ENCODE peak calls at places on chromosomes 16 and 17, in four cellular contexts. M, P, R and V are unnamed samples.

GRCh38 chr16:80938035-80938927 is 68.4 kb downstream of the CMC2 start:
- DNase-seq in R (peak; percentile 50), P (peak; percentile 90), M (peak; percentile 70), V (peak; percentile 91)

GRCh38 chr16:50548659-50549560 is 714 bp downstream of the NKD1 start:
- DNase-seq in M (peak; percentile 32), P (no peak), R (no peak), V (no peak)

GRCh38 chr17:38464723-38465419 is 36.6 kb downstream of the ARHGAP23 start:
- DNase-seq in M (peak; percentile 21), P (peak; percentile 91), R (peak; percentile 81), V (peak; percentile 83)

GRCh38 chr16:4917117-4917516 is 19.8 kb downstream of the PPL start:
- DNase-seq in R (no peak), P (no peak), M (no peak), V (no peak)

GRCh38 chr16:51359141-51359960 is 208.3 kb upstream of the SALL1 start:
- DNase-seq in R (no peak), P (peak; percentile 82), M (peak; percentile 68), V (peak; percentile 3)

GRCh38 chr17:44044092-44044491 is 22.4 kb downstream of the LSM12 start:
- DNase-seq in R (no peak), P (no peak), M (no peak), V (no peak)

GRCh38 chr17:82424001-82424862 is 5.8 kb upstream of the OGFOD3 start:
- DNase-seq in P (no peak), M (peak; percentile 86), R (peak; percentile 60), V (no peak)

GRCh38 chr17:44417553-44417952 is 28.1 kb upstream of the ITGA2B start:
- DNase-seq in P (no peak), R (peak; percentile 47), M (no peak), V (peak; percentile 68)

GRCh38 chr17:38430316-38430715 is 2.1 kb downstream of the ARHGAP23 start:
- DNase-seq in R (no peak), M (no peak), P (no peak), V (no peak)

GRCh38 chr17:20046629-20047028 is 37.5 kb downstream of the SPECC1 start:
- DNase-seq in P (no peak), R (no peak), M (peak; percentile 34), V (no peak)

GRCh38 chr16:46918400-46918799 is 34.2 kb downstream of the GPT2 start:
- DNase-seq in M (no peak), P (no peak), R (no peak), V (no peak)

GRCh38 chr16:49596119-49596518 is 222.5 kb downstream of the C16orf78 start:
- DNase-seq in M (no peak), R (no peak), P (peak; percentile 59), V (no peak)

GRCh38 chr16:19140392-19140791 is 26.6 kb downstream of the ITPRIPL2 start:
- DNase-seq in P (no peak), R (no peak), M (no peak), V (no peak)

GRCh38 chr17:1056761-1057160 is 59.8 kb downstream of the TIMM22 start:
- DNase-seq in R (no peak), M (no peak), P (no peak), V (no peak)

GRCh38 chr16:22372882-22373661 is 1.3 kb downstream of the CDR2 start:
- DNase-seq in P (no peak), M (no peak), R (no peak), V (no peak)

GRCh38 chr17:80844418-80844990 is 147.1 kb upstream of the CHMP6 start:
- DNase-seq in R (no peak), M (no peak), P (no peak), V (no peak)

GRCh38 chr17:67442787-67443624 is 65.9 kb downstream of the PITPNC1 start:
- DNase-seq in P (peak; percentile 58), M (peak; percentile 24), R (no peak), V (no peak)

GRCh38 chr16:55480228-55480655 is 1.2 kb downstream of the MMP2 start:
- DNase-seq in M (peak; percentile 64), P (peak; percentile 84), R (no peak), V (peak; percentile 84)

GRCh38 chr16:30585022-30585399 is 486 bp downstream of the ZNF785 start:
- DNase-seq in R (no peak), P (no peak), M (peak; percentile 70), V (no peak)

GRCh38 chr17:78250891-78251772 is 19.7 kb downstream of the TMEM235 start:
- DNase-seq in R (peak; percentile 90), M (peak; percentile 93), P (peak; percentile 90), V (peak; percentile 54)

GRCh38 chr17:68533887-68534700 is 21.9 kb downstream of the PRKAR1A start:
- DNase-seq in P (no peak), M (peak; percentile 52), R (peak; percentile 39), V (no peak)
- TF ChIP-seq CTCF in P (peak; percentile 56), M (no peak), R (peak; percentile 49), V (peak; percentile 57)

GRCh38 chr16:2034695-2035430 is 8.2 kb downstream of the NHERF2 start:
- DNase-seq in M (no peak), P (no peak), R (no peak), V (no peak)
- H3K4me3 ChIP-seq in M (no peak overlapping the region), P (no peak overlapping the region), R (peak overlapping the region; percentile 3), V (no peak overlapping the region)

GRCh38 chr17:8710766-8711165 is 33.9 kb downstream of the CCDC42 start:
- DNase-seq in R (no peak), M (no peak), P (no peak), V (no peak)

GRCh38 chr17:8707232-8707590 is 37.4 kb downstream of the CCDC42 start:
- DNase-seq in R (no peak), M (no peak), P (no peak), V (no peak)

GRCh38 chr17:8711291-8711690 is 33.3 kb downstream of the CCDC42 start:
- DNase-seq in P (no peak), R (no peak), M (no peak), V (no peak)

GRCh38 chr17:8707591-8708453 is 36.8 kb downstream of the CCDC42 start:
- DNase-seq in P (peak; percentile 64), M (no peak), R (no peak), V (no peak)

GRCh38 chr17:8709006-8709405 is 35.6 kb downstream of the CCDC42 start:
- DNase-seq in R (no peak), P (no peak), M (no peak), V (no peak)
- H3K27ac ChIP-seq in R (no peak overlapping the region), P (no peak overlapping the region), M (no peak overlapping the region), V (no peak overlapping the region)

DNA sequence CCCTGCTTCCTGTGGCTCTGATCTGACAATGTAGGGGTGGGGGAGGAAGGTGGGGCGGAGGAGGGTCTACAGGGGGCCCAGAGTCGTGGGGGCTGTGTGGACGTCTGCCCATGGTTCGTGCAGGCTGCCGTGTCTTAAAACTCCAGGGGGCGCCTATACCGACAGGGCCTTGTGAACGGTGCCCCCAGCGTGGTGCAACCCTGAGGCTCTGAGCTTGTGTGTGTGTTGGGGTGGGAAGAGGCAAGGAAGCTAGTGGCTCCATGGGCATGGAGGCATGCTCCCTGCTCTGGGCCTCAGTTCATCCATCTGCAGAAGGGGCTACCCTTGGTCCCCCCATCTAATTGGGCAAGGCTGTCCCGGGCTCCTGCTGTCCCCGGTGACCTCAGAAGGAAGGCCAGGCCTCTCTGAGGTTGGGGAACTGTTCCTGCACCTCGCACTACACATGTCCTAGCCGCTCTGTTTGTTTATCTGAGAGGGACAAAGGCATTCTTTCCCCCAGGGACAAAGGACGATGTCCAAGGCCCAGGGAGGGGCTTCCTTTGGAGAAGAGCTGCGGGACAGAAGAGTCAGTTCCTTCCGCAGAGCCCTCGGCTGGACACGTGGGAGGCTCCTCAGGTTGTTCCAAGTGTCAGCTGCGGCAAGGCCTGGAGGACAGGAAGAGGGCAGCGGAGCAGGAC is 13.5 kb downstream of the CA4 start:
- DNase-seq in P (no peak), R (no peak), M (no peak), V (no peak)
- TF ChIP-seq CTCF in P (no peak), R (peak; percentile 13), M (peak; percentile 62), V (no peak)

DNA sequence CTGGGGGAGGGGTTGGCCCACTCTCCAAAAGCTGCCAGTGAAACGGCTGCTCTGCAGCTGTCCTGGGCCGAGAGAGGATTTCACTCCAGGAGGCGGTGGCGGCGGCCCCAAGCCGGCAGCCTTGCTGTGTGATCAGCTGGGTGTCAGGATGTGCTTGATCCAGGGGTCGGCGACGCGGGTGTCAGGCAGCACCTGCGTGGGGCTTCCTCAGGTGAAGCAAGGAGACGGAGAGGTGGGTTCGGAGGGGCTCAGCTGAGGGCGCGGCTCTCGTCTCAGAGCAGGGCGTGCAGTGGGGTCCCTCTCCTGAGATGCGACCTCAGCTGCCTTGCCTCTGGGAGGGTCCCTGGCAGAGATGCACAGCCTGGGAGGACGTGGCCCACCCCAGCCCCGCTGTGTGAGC is 6.9 kb downstream of the CBFA2T3 start:
- DNase-seq in M (no peak), R (no peak), P (no peak), V (no peak)
- H3K4me3 ChIP-seq in M (no peak overlapping the region), R (no peak overlapping the region), P (no peak overlapping the region), V (no peak overlapping the region)

GRCh38 chr17:47844814-47845453 is 3.9 kb upstream of the SCRN2 start:
- DNase-seq in P (no peak), M (peak; percentile 57), R (no peak), V (no peak)
- H3K27ac ChIP-seq in P (no peak overlapping the region), M (no peak overlapping the region), R (no peak overlapping the region), V (no peak overlapping the region)

DNA sequence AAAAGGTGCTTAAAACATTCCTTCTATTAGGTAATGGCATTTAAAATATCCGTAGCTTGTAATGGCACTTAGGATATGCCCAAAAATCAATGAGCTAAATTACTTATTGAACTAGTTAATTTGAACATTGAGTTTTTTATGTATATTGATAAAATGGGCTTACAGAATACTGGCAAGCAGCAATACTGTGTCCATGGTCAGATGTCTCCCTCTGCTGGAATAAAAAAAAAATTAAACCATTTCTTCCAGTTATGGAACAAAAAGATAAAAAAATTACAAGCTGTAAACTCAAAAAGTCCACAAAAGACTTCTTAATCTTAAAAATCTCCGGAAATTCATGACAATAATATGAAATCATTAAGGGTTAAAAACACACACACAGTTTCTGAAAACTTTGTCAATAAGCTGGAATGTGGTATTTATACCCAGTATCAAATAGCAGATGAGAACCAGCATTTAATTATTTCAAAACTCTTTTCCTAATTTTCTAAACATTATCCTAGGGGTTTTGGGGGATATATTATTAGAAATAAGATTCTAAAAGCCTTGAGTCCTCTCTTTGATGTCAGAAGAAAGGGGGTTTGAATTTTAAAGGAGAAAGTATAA is 21.5 kb upstream of the PSMD7 start:
- DNase-seq in M (peak; percentile 19), P (no peak), R (peak; percentile 44), V (no peak)
- TF ChIP-seq CTCF in M (peak; percentile 54), P (peak; percentile 55), R (peak; percentile 75), V (peak; percentile 63)

GRCh38 chr17:31320231-31320630 is 1.2 kb downstream of the EVI2A start:
- DNase-seq in M (no peak), P (no peak), R (no peak), V (no peak)
- H3K4me3 ChIP-seq in M (no peak overlapping the region), P (peak overlapping the region; percentile 17), R (no peak overlapping the region), V (no peak overlapping the region)

DNA sequence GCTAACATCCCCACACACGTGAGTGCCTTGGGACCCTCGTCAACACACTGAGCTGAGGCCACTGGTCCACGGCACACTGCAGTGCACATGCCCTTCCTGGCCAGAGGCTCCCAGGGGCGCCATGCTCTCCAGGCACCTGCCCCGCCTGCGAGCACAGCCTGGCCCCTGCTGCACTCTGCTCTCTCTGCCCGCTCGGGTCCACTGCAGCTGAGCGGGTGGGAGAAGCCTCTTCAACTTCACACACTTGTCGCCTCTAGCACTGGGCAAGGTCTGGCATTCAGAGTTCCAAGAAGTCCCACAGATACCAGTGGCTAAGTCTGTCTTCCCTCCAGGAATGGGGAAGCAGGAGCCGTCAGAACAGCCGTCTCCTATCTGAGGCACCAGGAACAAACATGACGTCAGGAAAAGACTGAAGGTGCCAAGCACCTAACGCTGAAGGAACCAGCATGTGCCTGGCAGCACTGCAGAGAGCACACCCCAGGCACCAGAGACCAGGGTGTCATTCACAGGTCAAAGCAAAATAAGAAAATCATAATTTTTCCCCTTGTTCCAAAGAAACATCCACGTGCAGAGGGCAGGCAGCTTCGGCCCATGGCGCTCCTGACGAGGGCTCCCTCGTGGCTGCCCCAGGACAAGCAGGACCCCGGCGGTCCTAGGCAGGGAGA is 82.9 kb downstream of the ZNF778 start:
- DNase-seq in M (no peak), R (peak; percentile 44), P (peak; percentile 88), V (peak; percentile 27)
- H3K27ac ChIP-seq in M (no peak overlapping the region), R (peak overlapping the region; percentile 96), P (peak overlapping the region; percentile 64), V (peak overlapping the region; percentile 97)